ENCODE peak calls at places on chromosomes 2 and 18, in six cellular contexts. F is NCI-H1048, T is tibial artery, R is nucleus accumbens, X is COR-L47, P is uterus. J is an unnamed sample.

GRCh38 chr18:51651761-51652160 is 454.3 kb upstream of the MEX3C start:
- DNase-seq in P (no peak), F (no peak), T (no peak), R (no peak), X (no peak), J (no peak)

GRCh38 chr2:17539993-17540812 is at the start of gene VSNL1:
- DNase-seq in R (peak), F (peak), X (peak), T (peak), P (peak), J (no peak)

GRCh38 chr2:396903-397302 is 109.0 kb upstream of the ALKAL2 start:
- DNase-seq in F (no peak), T (no peak), R (no peak), P (no peak), X (no peak), J (no peak)

GRCh38 chr2:15458277-15458676 is 102.9 kb downstream of the NBAS start:
- DNase-seq in F (no peak), P (no peak), R (no peak), T (no peak), X (no peak), J (no peak)

GRCh38 chr2:2832657-2833056 is 501.6 kb upstream of the MYT1L start:
- DNase-seq in F (no peak), X (no peak), P (no peak), T (no peak), R (no peak), J (no peak)

GRCh38 chr2:239689985-239690384 is 289.2 kb upstream of the HDAC4 start:
- DNase-seq in R (no peak), P (no peak), X (no peak), T (no peak), F (no peak), J (no peak)

GRCh38 chr18:22694954-22695353 is 238.2 kb upstream of the RBBP8 start:
- DNase-seq in X (no peak), P (peak), T (peak), F (no peak), R (no peak), J (no peak)

GRCh38 chr2:42281682-42282081 is 79.3 kb downstream of the COX7A2L start:
- DNase-seq in X (no peak), P (no peak), F (no peak), R (no peak), T (no peak), J (no peak)

GRCh38 chr2:120734930-120735611 is 597 bp upstream of the GLI2 start:
- DNase-seq in T (no peak), X (no peak), P (no peak), F (no peak), R (no peak), J (no peak)

GRCh38 chr18:23738151-23738550 is 48.9 kb downstream of the LAMA3 start:
- DNase-seq in T (no peak), R (no peak), P (no peak), X (no peak), F (no peak), J (no peak)

GRCh38 chr2:193907561-193907960 is 1712.8 kb upstream of the TMEFF2 start:
- DNase-seq in R (no peak), F (no peak), T (no peak), P (no peak), X (no peak), J (no peak)

GRCh38 chr2:11342561-11343343 is 1.7 kb downstream of the ROCK2 start:
- DNase-seq in R (no peak), X (no peak), P (no peak), T (peak), F (no peak), J (no peak)

GRCh38 chr2:138115664-138116063 is 151.4 kb downstream of the HNMT start:
- DNase-seq in T (no peak), R (no peak), P (no peak), X (no peak), F (no peak), J (no peak)

GRCh38 chr2:162308747-162309503 is 9.6 kb downstream of the IFIH1 start:
- DNase-seq in R (no peak), X (no peak), F (no peak), P (no peak), T (no peak), J (no peak)

GRCh38 chr18:79955302-79956075 is 4.0 kb upstream of the SLC66A2 start:
- DNase-seq in P (no peak), F (no peak), X (no peak), R (no peak), T (no peak), J (no peak)

GRCh38 chr2:126571403-126571802 is 84.6 kb upstream of the GYPC start:
- DNase-seq in R (no peak), F (no peak), P (no peak), T (no peak), X (no peak), J (no peak)

GRCh38 chr2:98560256-98560771 is 48.0 kb downstream of the COA5 start:
- DNase-seq in P (no peak), F (no peak), X (no peak), R (no peak), T (peak), J (no peak)

GRCh38 chr18:58202406-58202730 is 158.3 kb downstream of the NEDD4L start:
- DNase-seq in F (no peak), P (no peak), X (peak), R (no peak), T (no peak), J (no peak)

GRCh38 chr18:9941108-9941507 is 27.3 kb downstream of the VAPA start:
- DNase-seq in R (no peak), P (no peak), F (no peak), X (no peak), T (no peak), J (no peak)

GRCh38 chr2:54880428-54880827 is 157.0 kb downstream of the EML6 start:
- DNase-seq in X (no peak), T (no peak), F (no peak), P (no peak), R (no peak), J (no peak)

GRCh38 chr2:25763575-25763974 is 90.2 kb upstream of the DTNB start:
- DNase-seq in X (no peak), P (no peak), T (no peak), R (no peak), F (no peak), J (no peak)

GRCh38 chr2:187233811-187234210 is 214.2 kb downstream of the CALCRL start:
- DNase-seq in X (no peak), R (no peak), F (no peak), P (no peak), T (no peak), J (no peak)

GRCh38 chr2:52429740-52430139 is 1337.9 kb upstream of the CHAC2 start:
- DNase-seq in R (no peak), F (no peak), P (no peak), X (no peak), T (no peak), J (no peak)